ENCODE peak calls at places on chromosomes 7 and 10, in five cellular contexts. One of them, this sample, is unnamed.

GRCh38 chr10:114042895-114043531 is 653 bp upstream of the ADRB1 start:
- DNase-seq in GM12878: no peak
- DNase-seq in HepG2: no peak
- DNase-seq in HL-60: peak; percentile 65
- DNase-seq in K562: no peak
- DNase-seq in this sample: no peak

GRCh38 chr7:33809218-33809617 is 96.1 kb upstream of the BMPER start:
- DNase-seq in GM12878: no peak
- DNase-seq in HepG2: no peak
- DNase-seq in HL-60: no peak
- DNase-seq in K562: no peak
- DNase-seq in this sample: no peak

GRCh38 chr7:112089551-112089950 is 116.6 kb downstream of the DOCK4 start:
- DNase-seq in GM12878: no peak
- DNase-seq in HepG2: no peak
- DNase-seq in HL-60: peak; percentile 81
- DNase-seq in K562: no peak
- DNase-seq in this sample: no peak

GRCh38 chr7:139212133-139212532 is 18.9 kb upstream of the UBN2 start:
- DNase-seq in GM12878: no peak
- DNase-seq in HepG2: no peak
- DNase-seq in HL-60: no peak
- DNase-seq in K562: no peak
- DNase-seq in this sample: no peak

GRCh38 chr7:37128644-37129043 is 320.0 kb downstream of the ELMO1 start:
- DNase-seq in GM12878: no peak
- DNase-seq in HepG2: no peak
- DNase-seq in HL-60: no peak
- DNase-seq in K562: no peak
- DNase-seq in this sample: no peak

GRCh38 chr10:84994722-84995121 is 666.3 kb downstream of the CCSER2 start:
- DNase-seq in GM12878: no peak
- DNase-seq in HepG2: no peak
- DNase-seq in HL-60: no peak
- DNase-seq in K562: no peak
- DNase-seq in this sample: no peak

GRCh38 chr7:46972205-46972604 is 609.7 kb downstream of the TNS3 start:
- DNase-seq in GM12878: no peak
- DNase-seq in HepG2: no peak
- DNase-seq in HL-60: no peak
- DNase-seq in K562: no peak
- DNase-seq in this sample: no peak

GRCh38 chr10:63217120-63217605 is 84.0 kb downstream of the NRBF2 start:
- DNase-seq in GM12878: no peak
- DNase-seq in HepG2: peak; percentile 44
- DNase-seq in HL-60: peak; percentile 15
- DNase-seq in K562: peak; percentile 61
- DNase-seq in this sample: no peak

GRCh38 chr10:23150081-23150480 is 42.0 kb upstream of the PTF1A start:
- DNase-seq in GM12878: no peak
- DNase-seq in HepG2: no peak
- DNase-seq in HL-60: no peak
- DNase-seq in K562: no peak
- DNase-seq in this sample: no peak

GRCh38 chr10:3636356-3637181 is 148.4 kb downstream of the KLF6 start:
- DNase-seq in GM12878: no peak
- DNase-seq in HepG2: no peak
- DNase-seq in HL-60: no peak
- DNase-seq in K562: no peak
- DNase-seq in this sample: no peak

GRCh38 chr7:147182859-147183258 is 1066.3 kb downstream of the CNTNAP2 start:
- DNase-seq in GM12878: no peak
- DNase-seq in HepG2: no peak
- DNase-seq in HL-60: no peak
- DNase-seq in K562: no peak
- DNase-seq in this sample: no peak

GRCh38 chr7:5442757-5443305 is 19.2 kb upstream of the TNRC18 start:
- DNase-seq in GM12878: no peak
- DNase-seq in HepG2: no peak
- DNase-seq in HL-60: no peak
- DNase-seq in K562: no peak
- DNase-seq in this sample: no peak

GRCh38 chr7:5375925-5376324 is 47.7 kb downstream of the TNRC18 start:
- DNase-seq in GM12878: no peak
- DNase-seq in HepG2: no peak
- DNase-seq in HL-60: no peak
- DNase-seq in K562: no peak
- DNase-seq in this sample: no peak

GRCh38 chr10:63247771-63248170 is 114.6 kb downstream of the NRBF2 start:
- DNase-seq in GM12878: no peak
- DNase-seq in HepG2: no peak
- DNase-seq in HL-60: no peak
- DNase-seq in K562: no peak
- DNase-seq in this sample: no peak

GRCh38 chr7:5390918-5391317 is 32.7 kb downstream of the TNRC18 start:
- DNase-seq in GM12878: no peak
- DNase-seq in HepG2: no peak
- DNase-seq in HL-60: no peak
- DNase-seq in K562: no peak
- DNase-seq in this sample: no peak

GRCh38 chr7:96187735-96188622 is 133.9 kb downstream of the SLC25A13 start:
- DNase-seq in GM12878: no peak
- DNase-seq in HepG2: no peak
- DNase-seq in HL-60: no peak
- DNase-seq in K562: no peak
- DNase-seq in this sample: no peak

DNA sequence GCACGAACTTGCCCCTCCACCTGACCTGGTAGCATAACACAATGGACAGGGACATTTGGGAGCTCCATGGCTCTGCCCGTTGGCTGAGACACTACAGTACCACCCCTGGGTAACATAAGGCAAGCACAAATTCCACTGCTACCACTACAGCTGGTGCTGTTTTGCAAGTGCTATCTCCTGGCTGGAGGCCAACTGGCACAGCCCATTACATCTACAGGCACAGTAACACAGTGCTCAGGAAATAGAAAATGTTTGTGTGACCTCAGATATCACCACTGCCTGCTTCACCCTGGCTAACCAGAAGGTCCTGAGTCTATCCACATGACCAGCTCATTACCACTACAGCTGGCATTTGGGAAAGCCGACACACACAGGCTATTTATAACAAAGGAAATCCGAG is 631.1 kb upstream of the MBL2 start:
- DNase-seq in GM12878: no peak
- DNase-seq in HepG2: no peak
- DNase-seq in HL-60: no peak
- DNase-seq in K562: no peak
- DNase-seq in this sample: no peak
- TF ChIP-seq GABPA in GM12878: no peak
- TF ChIP-seq GABPA in HepG2: no peak
- TF ChIP-seq GABPA in HL-60: no peak
- TF ChIP-seq GABPA in K562: no peak
- TF ChIP-seq GABPA in this sample: no peak

GRCh38 chr7:22317632-22318031 is 39.3 kb downstream of the RAPGEF5 start:
- DNase-seq in GM12878: no peak
- DNase-seq in HepG2: no peak
- DNase-seq in HL-60: no peak
- DNase-seq in K562: peak; percentile 61
- DNase-seq in this sample: no peak
- TF ChIP-seq CTCF in GM12878: no peak
- TF ChIP-seq CTCF in HepG2: no peak
- TF ChIP-seq CTCF in HL-60: no peak
- TF ChIP-seq CTCF in K562: no peak
- TF ChIP-seq CTCF in this sample: no peak

GRCh38 chr10:30775779-30776591 is 146.4 kb upstream of the LYZL2 start:
- DNase-seq in GM12878: no peak
- DNase-seq in HepG2: no peak
- DNase-seq in HL-60: no peak
- DNase-seq in K562: no peak
- DNase-seq in this sample: no peak

GRCh38 chr10:30770229-30770628 is 140.7 kb upstream of the LYZL2 start:
- DNase-seq in GM12878: no peak
- DNase-seq in HepG2: no peak
- DNase-seq in HL-60: no peak
- DNase-seq in K562: no peak
- DNase-seq in this sample: no peak

GRCh38 chr10:30770816-30771215 is 141.3 kb upstream of the LYZL2 start:
- DNase-seq in GM12878: no peak
- DNase-seq in HepG2: no peak
- DNase-seq in HL-60: no peak
- DNase-seq in K562: no peak
- DNase-seq in this sample: no peak

GRCh38 chr10:30773501-30773900 is 143.9 kb upstream of the LYZL2 start:
- DNase-seq in GM12878: no peak
- DNase-seq in HepG2: no peak
- DNase-seq in HL-60: no peak
- DNase-seq in K562: no peak
- DNase-seq in this sample: no peak

DNA sequence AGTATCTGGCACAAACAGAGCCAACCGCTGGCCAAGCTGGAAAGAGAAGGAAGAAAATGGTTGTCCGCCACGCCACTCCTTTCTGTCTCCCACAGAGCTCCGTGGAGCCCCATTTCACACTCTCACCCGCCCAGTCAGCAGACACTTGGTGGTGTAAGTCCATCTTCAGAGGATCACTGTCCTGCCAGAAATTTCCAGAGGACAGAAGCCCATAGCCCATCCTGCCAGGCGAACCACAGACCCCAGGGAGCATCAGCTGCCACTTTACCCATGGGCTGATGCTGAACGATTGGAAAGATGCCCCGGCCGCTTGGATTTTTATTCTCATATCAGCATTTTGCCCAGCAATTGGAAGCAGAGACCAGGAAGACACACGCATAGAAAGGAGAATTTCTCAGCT is 144.7 kb upstream of the LYZL2 start:
- DNase-seq in GM12878: no peak
- DNase-seq in HepG2: no peak
- DNase-seq in HL-60: no peak
- DNase-seq in K562: no peak
- DNase-seq in this sample: no peak
- TF ChIP-seq GABPA in GM12878: no peak
- TF ChIP-seq GABPA in HepG2: no peak
- TF ChIP-seq GABPA in HL-60: no peak
- TF ChIP-seq GABPA in K562: no peak
- TF ChIP-seq GABPA in this sample: no peak

GRCh38 chr10:8052970-8053445 is 1.5 kb upstream of the GATA3 start:
- DNase-seq in GM12878: no peak
- DNase-seq in HepG2: no peak
- DNase-seq in HL-60: no peak
- DNase-seq in K562: no peak
- DNase-seq in this sample: no peak
- TF ChIP-seq CTCF in GM12878: no peak
- TF ChIP-seq CTCF in HepG2: no peak
- TF ChIP-seq CTCF in HL-60: peak; percentile 26
- TF ChIP-seq CTCF in K562: no peak
- TF ChIP-seq CTCF in this sample: no peak

GRCh38 chr10:21437770-21438382 is 87.6 kb downstream of the SKIDA1 start:
- DNase-seq in GM12878: no peak
- DNase-seq in HepG2: no peak
- DNase-seq in HL-60: no peak
- DNase-seq in K562: no peak
- DNase-seq in this sample: no peak

GRCh38 chr10:21431799-21432198 is 93.7 kb downstream of the SKIDA1 start:
- DNase-seq in GM12878: no peak
- DNase-seq in HepG2: no peak
- DNase-seq in HL-60: no peak
- DNase-seq in K562: peak; percentile 16
- DNase-seq in this sample: no peak

GRCh38 chr10:21427804-21428481 is 97.5 kb downstream of the SKIDA1 start:
- DNase-seq in GM12878: no peak
- DNase-seq in HepG2: peak; percentile 24
- DNase-seq in HL-60: no peak
- DNase-seq in K562: no peak
- DNase-seq in this sample: no peak

GRCh38 chr10:21432266-21432665 is 93.2 kb downstream of the SKIDA1 start:
- DNase-seq in GM12878: no peak
- DNase-seq in HepG2: no peak
- DNase-seq in HL-60: no peak
- DNase-seq in K562: no peak
- DNase-seq in this sample: no peak
- TF ChIP-seq GABPA in GM12878: no peak
- TF ChIP-seq GABPA in HepG2: no peak
- TF ChIP-seq GABPA in HL-60: no peak
- TF ChIP-seq GABPA in K562: no peak
- TF ChIP-seq GABPA in this sample: no peak

DNA sequence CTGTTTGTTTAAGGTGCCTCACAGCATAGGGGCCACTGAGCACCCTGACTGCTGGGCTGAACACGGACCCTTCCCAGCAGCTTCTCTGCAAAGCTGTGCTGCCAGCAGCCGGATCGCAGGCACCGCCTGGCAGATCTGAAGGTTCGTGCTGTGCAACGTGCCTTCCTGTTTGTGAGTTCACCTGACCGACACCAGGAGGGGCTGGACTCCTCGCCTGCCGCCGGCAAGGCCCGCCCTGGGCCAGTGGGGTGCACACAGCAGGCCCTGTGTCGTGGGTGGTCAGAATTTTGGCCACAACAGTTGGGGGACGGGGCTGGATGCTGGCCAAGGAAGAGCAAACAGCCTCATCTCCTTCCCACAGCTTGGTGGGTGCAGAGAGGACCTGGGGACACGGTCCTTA is 12.6 kb downstream of the CYP2W1 start:
- DNase-seq in GM12878: no peak
- DNase-seq in HepG2: no peak
- DNase-seq in HL-60: no peak
- DNase-seq in K562: no peak
- DNase-seq in this sample: no peak
- TF ChIP-seq CTCF in GM12878: no peak
- TF ChIP-seq CTCF in HepG2: no peak
- TF ChIP-seq CTCF in HL-60: no peak
- TF ChIP-seq CTCF in K562: no peak
- TF ChIP-seq CTCF in this sample: no peak

GRCh38 chr7:101746311-101746710 is 71.1 kb upstream of the CUX1 start:
- DNase-seq in GM12878: no peak
- DNase-seq in HepG2: no peak
- DNase-seq in HL-60: no peak
- DNase-seq in K562: no peak
- DNase-seq in this sample: no peak
- TF ChIP-seq GABPA in GM12878: no peak
- TF ChIP-seq GABPA in HepG2: no peak
- TF ChIP-seq GABPA in HL-60: no peak
- TF ChIP-seq GABPA in K562: no peak
- TF ChIP-seq GABPA in this sample: no peak

This sample was measured in H1.